ENCODE peak calls at places on chromosomes 5 and 9, in six cellular contexts. W is mammary epithelial cell, C is SJSA1, R is mesenchymal stem cell, D is upper lobe of right lung, S is uterus. Z is an unnamed sample. For H3K9me3, the result is how much of the 10 kb centered on the place peaks cover.

GRCh38 chr9:106846307-106846706 is 16.7 kb upstream of the ZNF462 start:
- DNase-seq in R (no peak), D (no peak), C (no peak), S (no peak), W (no peak), Z (no peak)

GRCh38 chr5:125410501-125411162 is 664.2 kb upstream of the ZNF608 start:
- DNase-seq in R (peak), W (peak), S (no peak), C (no peak), D (no peak), Z (no peak)

GRCh38 chr9:123335227-123335985 is 20.6 kb upstream of the CRB2 start:
- DNase-seq in W (peak), C (peak), D (peak), S (no peak), R (peak), Z (no peak)

GRCh38 chr9:116100711-116101111 is 52.9 kb upstream of the PAPPA start:
- DNase-seq in D (no peak), R (no peak), S (no peak), W (peak), C (no peak), Z (no peak)

GRCh38 chr5:95610546-95610945 is 9.3 kb upstream of the GPR150 start:
- DNase-seq in D (no peak), R (no peak), C (no peak), S (no peak), W (no peak), Z (no peak)

GRCh38 chr9:76166436-76166959 is 227.7 kb downstream of the RFK start:
- DNase-seq in D (no peak), R (no peak), W (no peak), S (no peak), C (no peak), Z (no peak)

GRCh38 chr5:176806137-176806536 is 4.2 kb upstream of the UNC5A start:
- DNase-seq in D (no peak), C (no peak), S (no peak), R (peak), W (no peak), Z (no peak)

GRCh38 chr5:146082798-146083197 is 22.6 kb downstream of the PLAC8L1 start:
- DNase-seq in C (no peak), W (no peak), S (no peak), D (no peak), R (no peak), Z (no peak)

GRCh38 chr9:133849076-133849670 is 111.0 kb upstream of the SARDH start:
- DNase-seq in S (no peak), R (no peak), D (no peak), C (no peak), W (no peak), Z (no peak)

GRCh38 chr9:105007143-105007542 is 79.2 kb upstream of the ABCA1 start:
- DNase-seq in C (peak), S (peak), R (peak), W (peak), D (no peak), Z (peak)

GRCh38 chr9:137878146-137878941 is 762 bp downstream of the CACNA1B start:
- DNase-seq in S (no peak), D (no peak), C (no peak), W (peak), R (peak), Z (no peak)
- H3K4me3 ChIP-seq in S (no peak), D (peak), C (no peak), W (no peak), R (peak), Z (peak)

GRCh38 chr9:118721276-118721675 is 648.0 kb downstream of the BRINP1 start:
- DNase-seq in R (no peak), D (no peak), C (no peak), W (no peak), S (no peak), Z (no peak)
- H3K9me3 ChIP-seq in R (under half), D (under half), C (under half), W (under half), S (under half), Z (under half)

GRCh38 chr9:35095175-35095574 is 1.2 kb downstream of the PIGO start:
- DNase-seq in R (no peak), D (no peak), C (no peak), S (no peak), W (no peak), Z (no peak)
- H3K4me3 ChIP-seq in R (peak), D (no peak), C (no peak), S (no peak), W (peak), Z (no peak)

DNA sequence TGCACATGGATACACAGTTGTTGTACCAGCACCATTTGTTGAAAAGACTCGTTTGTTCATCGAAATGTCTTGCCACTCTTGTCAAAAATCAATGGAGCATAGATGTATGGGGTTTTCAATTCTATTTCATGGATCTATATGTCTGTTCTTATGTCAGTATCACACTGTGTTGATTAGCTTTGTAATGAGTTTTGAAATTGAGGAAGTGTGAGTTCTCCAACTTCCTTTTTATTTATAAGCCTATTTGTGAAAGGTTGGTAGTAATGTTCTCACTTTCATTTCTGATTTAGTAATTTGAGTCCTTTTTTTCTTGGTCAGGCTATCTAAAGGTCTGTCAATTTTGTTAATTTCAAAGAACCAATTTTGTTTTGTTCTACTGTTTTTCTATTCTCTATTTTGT is 26.1 kb downstream of the ZNF510 start:
- DNase-seq in S (no peak), R (no peak), D (no peak), C (no peak), W (no peak), Z (no peak)
- H3K9me3 ChIP-seq in S (half or more), R (half or more), D (half or more), C (under half), W (under half), Z (under half)

GRCh38 chr5:8473016-8473415 is 604.1 kb downstream of the MTRR start:
- DNase-seq in W (no peak), C (no peak), D (no peak), S (no peak), R (no peak), Z (no peak)

GRCh38 chr5:8474569-8474930 is 605.6 kb downstream of the MTRR start:
- DNase-seq in D (no peak), C (no peak), S (no peak), W (no peak), R (no peak), Z (no peak)

GRCh38 chr5:8473827-8474568 is 605.0 kb downstream of the MTRR start:
- DNase-seq in W (no peak), C (no peak), D (no peak), R (no peak), S (no peak), Z (no peak)

GRCh38 chr5:8470489-8470888 is 601.5 kb downstream of the MTRR start:
- DNase-seq in D (no peak), R (no peak), W (no peak), C (no peak), S (no peak), Z (no peak)
- H3K4me3 ChIP-seq in D (no peak), R (peak), W (no peak), C (no peak), S (no peak), Z (no peak)

GRCh38 chr5:141371572-141372475 is 1.8 kb downstream of the PCDHGB3 start:
- DNase-seq in C (no peak), W (no peak), D (no peak), S (no peak), R (no peak), Z (no peak)
- H3K9me3 ChIP-seq in C (under half), W (under half), D (under half), S (half or more), R (under half), Z (under half)

Z was measured in sigmoid colon.